ENCODE peak calls at places on chromosomes 7 and 10, in four cellular contexts. P, N, I and Z are unnamed samples.

GRCh38 chr7:102875700-102876192 is 37.1 kb upstream of the LRRC17 start:
- DNase-seq in P (no peak), I (no peak), N (peak), Z (peak)

GRCh38 chr7:122383934-122384333 is 79.4 kb upstream of the FEZF1 start:
- DNase-seq in N (peak), P (no peak), I (no peak), Z (no peak)

GRCh38 chr7:80725181-80725611 is 86.8 kb downstream of the CD36 start:
- DNase-seq in P (no peak), N (no peak), I (no peak), Z (no peak)

GRCh38 chr10:69222157-69223027 is 2.3 kb downstream of the HKDC1 start:
- DNase-seq in P (no peak), I (peak), N (peak), Z (no peak)

GRCh38 chr10:117139581-117140524 is 1.8 kb upstream of the VAX1 start:
- DNase-seq in P (no peak), I (peak), N (no peak), Z (no peak)

GRCh38 chr10:13140627-13141190 is 20.6 kb upstream of the MCM10 start:
- DNase-seq in P (no peak), N (no peak), I (no peak), Z (no peak)

GRCh38 chr10:75072727-75073126 is 38.7 kb upstream of the SAMD8 start:
- DNase-seq in I (no peak), N (no peak), P (no peak), Z (no peak)

GRCh38 chr10:122113161-122113944 is 124.4 kb downstream of the TACC2 start:
- DNase-seq in N (peak), I (peak), P (peak), Z (peak)

GRCh38 chr7:24498439-24498838 is 74.8 kb upstream of the PALS2 start:
- DNase-seq in P (no peak), N (no peak), I (no peak), Z (no peak)

GRCh38 chr7:144728556-144728955 is 107.3 kb downstream of the TPK1 start:
- DNase-seq in I (no peak), N (no peak), P (no peak), Z (no peak)

GRCh38 chr7:44401692-44402091 is 76.3 kb upstream of the CAMK2B start:
- DNase-seq in P (no peak), N (no peak), I (no peak), Z (no peak)

GRCh38 chr10:48658243-48658888 is 26.3 kb upstream of the WDFY4 start:
- DNase-seq in P (peak), I (peak), N (peak), Z (no peak)

GRCh38 chr7:108211382-108212201 is 81.4 kb upstream of the LAMB4 start:
- DNase-seq in P (no peak), I (no peak), N (peak), Z (no peak)

GRCh38 chr7:17770710-17771375 is 169.5 kb downstream of the SNX13 start:
- DNase-seq in P (no peak), N (no peak), I (no peak), Z (no peak)

GRCh38 chr7:92877367-92877766 is 41.0 kb upstream of the CDK6 start:
- DNase-seq in P (no peak), N (no peak), I (no peak), Z (no peak)

GRCh38 chr10:6035101-6035834 is 26.9 kb downstream of the IL2RA start:
- DNase-seq in I (no peak), N (no peak), P (no peak), Z (peak)
- H3K4me3 ChIP-seq in I (no peak), N (no peak), P (no peak), Z (no peak)

GRCh38 chr7:132352774-132353173 is 223.5 kb downstream of the PLXNA4 start:
- DNase-seq in I (no peak), P (no peak), N (no peak), Z (no peak)
- H3K4me3 ChIP-seq in I (no peak), P (no peak), N (no peak), Z (peak)

GRCh38 chr10:88743999-88744398 is 15.8 kb upstream of the LIPN start:
- DNase-seq in I (no peak), N (no peak), P (no peak), Z (no peak)
- H3K4me3 ChIP-seq in I (no peak), N (no peak), P (no peak), Z (no peak)

DNA sequence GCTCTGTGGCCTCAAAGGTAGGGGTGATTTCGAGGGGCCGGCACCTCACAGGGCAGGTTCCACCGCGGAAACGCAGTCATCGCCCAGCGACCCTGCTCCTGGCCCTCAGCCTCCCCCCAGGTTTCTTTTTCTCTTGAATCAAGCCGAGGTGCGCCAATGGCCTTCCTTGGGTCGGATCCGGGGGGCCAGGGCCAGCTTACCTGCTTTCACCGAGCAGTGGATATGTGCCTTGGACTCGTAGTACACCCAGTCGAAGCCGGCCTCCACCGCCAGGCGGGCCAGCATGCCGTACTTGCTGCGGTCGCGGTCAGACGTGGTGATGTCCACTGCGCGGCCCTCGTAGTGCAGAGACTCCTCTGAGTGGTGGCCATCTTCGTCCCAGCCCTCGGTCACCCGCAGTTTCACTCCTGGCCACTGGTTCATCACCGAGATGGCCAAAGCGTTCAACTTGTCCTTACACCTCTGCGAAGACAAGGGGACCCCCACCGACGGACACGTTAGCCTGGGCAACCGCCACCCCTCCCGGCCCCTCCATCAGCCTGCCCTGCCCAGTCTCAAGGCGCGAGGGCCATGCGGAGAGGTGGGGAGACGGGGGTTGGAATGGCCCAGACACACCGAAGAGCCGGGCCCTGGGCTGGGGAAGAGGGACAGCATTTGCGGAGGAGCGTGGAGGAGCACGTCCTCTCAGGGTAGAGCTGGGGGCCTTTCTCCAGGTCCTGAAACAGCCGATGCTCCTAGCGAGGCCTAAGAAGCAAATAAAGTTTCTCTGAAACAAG is 6.0 kb downstream of the SHH start:
- DNase-seq in I (peak), P (no peak), N (no peak), Z (no peak)
- H3K4me3 ChIP-seq in I (no peak), P (peak), N (peak), Z (no peak)

DNA sequence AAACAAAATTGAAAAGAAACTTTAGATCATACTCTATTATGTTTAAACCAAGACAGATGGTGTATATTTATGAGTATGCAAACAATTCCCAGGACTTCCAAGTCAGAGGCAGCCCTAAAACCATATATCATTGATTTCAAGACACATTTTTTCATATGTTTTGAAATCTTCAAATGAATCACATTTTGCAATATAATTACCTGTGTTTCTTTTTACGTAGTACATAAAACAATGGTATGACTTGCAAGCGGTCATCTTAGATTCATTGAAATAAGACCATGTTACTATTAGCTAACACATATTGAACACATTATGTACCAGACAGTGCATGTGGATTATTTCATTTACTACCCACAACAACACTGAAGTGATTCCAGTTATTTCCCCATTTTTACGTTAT is 14.9 kb downstream of the SMURF1 start:
- DNase-seq in N (no peak), I (no peak), P (no peak), Z (no peak)
- H3K4me3 ChIP-seq in N (no peak), I (no peak), P (peak), Z (no peak)

DNA sequence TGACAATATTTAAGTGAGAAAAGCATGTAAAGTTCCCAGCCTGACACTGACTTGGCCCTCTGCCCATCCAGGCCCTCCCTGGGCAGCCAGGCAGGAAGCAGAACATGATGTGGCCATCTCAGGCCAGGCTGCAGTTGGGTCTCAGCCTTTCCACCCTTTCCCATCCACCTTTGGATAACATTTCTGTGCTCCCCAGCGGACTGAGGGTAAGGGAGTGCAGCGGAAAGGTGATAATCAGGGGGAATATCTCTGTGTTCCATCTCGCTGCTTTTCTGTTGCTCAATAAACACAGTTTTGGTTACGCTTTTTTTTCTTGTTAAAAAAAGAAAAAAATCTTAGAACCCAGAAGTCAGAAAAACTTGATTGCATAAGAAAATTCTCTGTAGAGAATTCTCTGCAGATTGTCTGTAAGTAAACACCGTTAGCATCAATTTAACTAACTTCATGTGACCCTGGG is 37.2 kb upstream of the TARP start:
- DNase-seq in P (no peak), I (no peak), N (peak), Z (no peak)
- H3K4me3 ChIP-seq in P (peak), I (peak), N (no peak), Z (peak)

GRCh38 chr10:100877451-100877850 is 35.3 kb upstream of the SLF2 start:
- DNase-seq in N (no peak), I (no peak), P (no peak), Z (no peak)

GRCh38 chr10:100874702-100875483 is 37.9 kb upstream of the SLF2 start:
- DNase-seq in P (no peak), N (no peak), I (peak), Z (no peak)

GRCh38 chr10:100875484-100876166 is 37.1 kb upstream of the SLF2 start:
- DNase-seq in N (no peak), I (peak), P (no peak), Z (no peak)

GRCh38 chr10:100878291-100878910 is 34.4 kb upstream of the SLF2 start:
- DNase-seq in N (peak), P (no peak), I (no peak), Z (no peak)

GRCh38 chr10:100876575-100877158 is 36.1 kb upstream of the SLF2 start:
- DNase-seq in P (no peak), N (no peak), I (no peak), Z (no peak)
- H3K4me3 ChIP-seq in P (no peak), N (no peak), I (no peak), Z (no peak)

GRCh38 chr7:55497521-55497920 is 74.8 kb downstream of the VOPP1 start:
- DNase-seq in P (no peak), I (peak), N (no peak), Z (no peak)

GRCh38 chr7:55500117-55500516 is 72.2 kb downstream of the VOPP1 start:
- DNase-seq in P (no peak), N (no peak), I (no peak), Z (no peak)

GRCh38 chr7:55499591-55499990 is 72.7 kb downstream of the VOPP1 start:
- DNase-seq in N (no peak), P (no peak), I (peak), Z (no peak)

GRCh38 chr7:55498142-55498541 is 74.2 kb downstream of the VOPP1 start:
- DNase-seq in N (no peak), I (no peak), P (no peak), Z (no peak)

GRCh38 chr7:55498770-55499169 is 73.5 kb downstream of the VOPP1 start:
- DNase-seq in N (no peak), P (no peak), I (no peak), Z (no peak)
- H3K4me3 ChIP-seq in N (no peak), P (no peak), I (no peak), Z (no peak)

GRCh38 chr7:130904031-130904757 is 170.2 kb upstream of the KLF14 start:
- DNase-seq in I (no peak), P (no peak), N (peak), Z (no peak)

GRCh38 chr7:130908345-130909160 is 174.5 kb upstream of the KLF14 start:
- DNase-seq in P (no peak), I (no peak), N (peak), Z (peak)

GRCh38 chr7:130904792-130905191 is 170.8 kb upstream of the KLF14 start:
- DNase-seq in P (no peak), N (no peak), I (no peak), Z (peak)

GRCh38 chr7:130907439-130907838 is 173.4 kb upstream of the KLF14 start:
- DNase-seq in P (no peak), N (no peak), I (no peak), Z (no peak)

GRCh38 chr7:130906575-130906974 is 172.6 kb upstream of the KLF14 start:
- DNase-seq in P (no peak), N (no peak), I (no peak), Z (no peak)
- H3K4me3 ChIP-seq in P (no peak), N (no peak), I (no peak), Z (no peak)

DNA sequence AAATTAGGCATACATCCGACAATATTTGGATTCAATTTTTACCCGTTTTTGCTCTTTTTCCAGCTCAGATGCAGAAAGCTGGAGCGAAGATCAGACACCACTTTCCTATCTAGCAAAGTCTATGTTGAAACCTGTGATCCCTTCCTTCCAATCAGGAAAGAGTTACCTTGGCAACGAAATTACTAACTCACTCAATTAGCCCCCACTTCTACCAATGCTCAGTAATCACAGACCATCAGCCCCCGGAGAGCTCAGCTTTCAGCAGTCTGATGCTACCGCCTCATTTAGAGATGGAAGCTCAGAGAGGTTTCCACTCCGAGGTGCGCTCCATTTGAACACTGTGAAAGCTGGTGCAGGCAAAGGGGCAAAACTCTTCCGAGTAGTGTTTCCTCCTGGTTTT is 6.7 kb downstream of the FRAT1 start:
- DNase-seq in P (no peak), N (no peak), I (peak), Z (no peak)
- H3K4me3 ChIP-seq in P (no peak), N (no peak), I (no peak), Z (no peak)